ENCODE peak calls at places on chromosomes 16 and 17, in nine cellular contexts. One of them, this sample, is unnamed.

GRCh38 chr16:85393674-85394510 is 219.2 kb upstream of the GSE1 start:
- DNase-seq in testis: peak; percentile 53
- DNase-seq in GM20000: peak; percentile 91
- DNase-seq in epithelial cell of esophagus: peak; percentile 37
- DNase-seq in tibial artery: peak; percentile 78
- DNase-seq in lung: peak; percentile 64
- DNase-seq in PC-3: peak; percentile 23
- DNase-seq in cardiac muscle cell: peak; percentile 63
- DNase-seq in fibroblast of lung: peak; percentile 61
- DNase-seq in this sample: peak; percentile 86

GRCh38 chr16:67942200-67942509 is 1.8 kb downstream of the LCAT start:
- DNase-seq in testis: peak; percentile 46
- DNase-seq in GM20000: peak; percentile 78
- DNase-seq in epithelial cell of esophagus: peak; percentile 50
- DNase-seq in tibial artery: no peak
- DNase-seq in lung: no peak
- DNase-seq in PC-3: peak; percentile 27
- DNase-seq in cardiac muscle cell: peak; percentile 40
- DNase-seq in fibroblast of lung: no peak
- DNase-seq in this sample: no peak

GRCh38 chr17:49187301-49187700 is 23.1 kb downstream of the GNGT2 start:
- DNase-seq in testis: no peak
- DNase-seq in GM20000: no peak
- DNase-seq in epithelial cell of esophagus: no peak
- DNase-seq in tibial artery: no peak
- DNase-seq in lung: no peak
- DNase-seq in PC-3: no peak
- DNase-seq in cardiac muscle cell: no peak
- DNase-seq in fibroblast of lung: no peak
- DNase-seq in this sample: no peak

GRCh38 chr17:39082482-39082881 is 69.0 kb downstream of the PLXDC1 start:
- DNase-seq in testis: no peak
- DNase-seq in GM20000: no peak
- DNase-seq in epithelial cell of esophagus: no peak
- DNase-seq in tibial artery: no peak
- DNase-seq in lung: no peak
- DNase-seq in PC-3: no peak
- DNase-seq in cardiac muscle cell: peak; percentile 85
- DNase-seq in fibroblast of lung: peak; percentile 59
- DNase-seq in this sample: no peak

GRCh38 chr17:50514936-50515702 is 6.9 kb downstream of the MYCBPAP start:
- DNase-seq in testis: peak; percentile 69
- DNase-seq in GM20000: no peak
- DNase-seq in epithelial cell of esophagus: peak; percentile 38
- DNase-seq in tibial artery: no peak
- DNase-seq in lung: no peak
- DNase-seq in PC-3: no peak
- DNase-seq in cardiac muscle cell: peak; percentile 78
- DNase-seq in fibroblast of lung: no peak
- DNase-seq in this sample: peak; percentile 68

GRCh38 chr17:50805486-50805885 is 29.9 kb upstream of the WFIKKN2 start:
- DNase-seq in testis: peak; percentile 40
- DNase-seq in GM20000: no peak
- DNase-seq in epithelial cell of esophagus: no peak
- DNase-seq in tibial artery: no peak
- DNase-seq in lung: no peak
- DNase-seq in PC-3: no peak
- DNase-seq in cardiac muscle cell: no peak
- DNase-seq in fibroblast of lung: no peak
- DNase-seq in this sample: no peak

GRCh38 chr16:9035986-9036385 is 55.5 kb upstream of the HAPSTR1 start:
- DNase-seq in testis: no peak
- DNase-seq in GM20000: no peak
- DNase-seq in epithelial cell of esophagus: no peak
- DNase-seq in tibial artery: no peak
- DNase-seq in lung: no peak
- DNase-seq in PC-3: no peak
- DNase-seq in cardiac muscle cell: no peak
- DNase-seq in fibroblast of lung: no peak
- DNase-seq in this sample: no peak

GRCh38 chr17:40314557-40314953 is 5.6 kb downstream of the RARA start:
- DNase-seq in testis: no peak
- DNase-seq in GM20000: peak; percentile 5
- DNase-seq in epithelial cell of esophagus: peak; percentile 99
- DNase-seq in tibial artery: peak; percentile 97
- DNase-seq in lung: peak; percentile 94
- DNase-seq in PC-3: peak; percentile 98
- DNase-seq in cardiac muscle cell: peak; percentile 81
- DNase-seq in fibroblast of lung: peak; percentile 79
- DNase-seq in this sample: peak; percentile 37

GRCh38 chr16:69563605-69564580 is 1.9 kb upstream of the NFAT5 start:
- DNase-seq in testis: no peak
- DNase-seq in GM20000: peak; percentile 75
- DNase-seq in epithelial cell of esophagus: peak; percentile 77
- DNase-seq in tibial artery: no peak
- DNase-seq in lung: no peak
- DNase-seq in PC-3: peak; percentile 15
- DNase-seq in cardiac muscle cell: peak; percentile 16
- DNase-seq in fibroblast of lung: peak; percentile 17
- DNase-seq in this sample: no peak

GRCh38 chr17:45371414-45372324 is 54.8 kb upstream of the MAP3K14 start:
- DNase-seq in testis: peak; percentile 73
- DNase-seq in GM20000: no peak
- DNase-seq in epithelial cell of esophagus: peak; percentile 96
- DNase-seq in tibial artery: peak; percentile 88
- DNase-seq in lung: peak; percentile 84
- DNase-seq in PC-3: peak; percentile 83
- DNase-seq in cardiac muscle cell: peak; percentile 99
- DNase-seq in fibroblast of lung: peak; percentile 93
- DNase-seq in this sample: peak; percentile 72

GRCh38 chr17:28394717-28395116 is 11.3 kb downstream of the SLC46A1 start:
- DNase-seq in testis: no peak
- DNase-seq in GM20000: no peak
- DNase-seq in epithelial cell of esophagus: peak; percentile 48
- DNase-seq in tibial artery: no peak
- DNase-seq in lung: no peak
- DNase-seq in PC-3: no peak
- DNase-seq in cardiac muscle cell: peak; percentile 58
- DNase-seq in fibroblast of lung: no peak
- DNase-seq in this sample: no peak

GRCh38 chr17:52158450-52159042 is at the start of gene CA10:
- DNase-seq in testis: no peak
- DNase-seq in GM20000: peak; percentile 22
- DNase-seq in epithelial cell of esophagus: peak; percentile 18
- DNase-seq in tibial artery: no peak
- DNase-seq in lung: no peak
- DNase-seq in PC-3: no peak
- DNase-seq in cardiac muscle cell: no peak
- DNase-seq in fibroblast of lung: no peak
- DNase-seq in this sample: no peak

GRCh38 chr16:73058221-73058615 is 10.3 kb upstream of the ZFHX3 start:
- DNase-seq in testis: no peak
- DNase-seq in GM20000: peak; percentile 92
- DNase-seq in epithelial cell of esophagus: peak; percentile 57
- DNase-seq in tibial artery: no peak
- DNase-seq in lung: no peak
- DNase-seq in PC-3: no peak
- DNase-seq in cardiac muscle cell: peak; percentile 60
- DNase-seq in fibroblast of lung: no peak
- DNase-seq in this sample: peak; percentile 70

GRCh38 chr17:55402374-55402773 is 19.3 kb downstream of the MMD start:
- DNase-seq in testis: no peak
- DNase-seq in GM20000: no peak
- DNase-seq in epithelial cell of esophagus: peak; percentile 39
- DNase-seq in tibial artery: no peak
- DNase-seq in lung: no peak
- DNase-seq in PC-3: peak; percentile 88
- DNase-seq in cardiac muscle cell: peak; percentile 25
- DNase-seq in fibroblast of lung: no peak
- DNase-seq in this sample: no peak

GRCh38 chr16:14002416-14002815 is 68.7 kb upstream of the MRTFB start:
- DNase-seq in testis: no peak
- DNase-seq in GM20000: peak; percentile 7
- DNase-seq in epithelial cell of esophagus: no peak
- DNase-seq in tibial artery: no peak
- DNase-seq in lung: no peak
- DNase-seq in PC-3: no peak
- DNase-seq in cardiac muscle cell: no peak
- DNase-seq in fibroblast of lung: no peak
- DNase-seq in this sample: no peak

GRCh38 chr16:1152651-1153259 is at the start of gene CACNA1H:
- DNase-seq in testis: peak; percentile 42
- DNase-seq in GM20000: peak; percentile 78
- DNase-seq in epithelial cell of esophagus: no peak
- DNase-seq in tibial artery: no peak
- DNase-seq in lung: no peak
- DNase-seq in PC-3: no peak
- DNase-seq in cardiac muscle cell: no peak
- DNase-seq in fibroblast of lung: no peak
- DNase-seq in this sample: peak; percentile 90

GRCh38 chr16:56625140-56625942 is at the start of gene MT1E:
- DNase-seq in testis: peak; percentile 54
- DNase-seq in GM20000: no peak
- DNase-seq in epithelial cell of esophagus: peak; percentile 83
- DNase-seq in tibial artery: peak; percentile 93
- DNase-seq in lung: peak; percentile 77
- DNase-seq in PC-3: no peak
- DNase-seq in cardiac muscle cell: peak; percentile 88
- DNase-seq in fibroblast of lung: peak; percentile 85
- DNase-seq in this sample: peak; percentile 68

GRCh38 chr16:56617212-56618085 is 8.1 kb upstream of the MT1E start:
- DNase-seq in testis: peak; percentile 66
- DNase-seq in GM20000: no peak
- DNase-seq in epithelial cell of esophagus: peak; percentile 74
- DNase-seq in tibial artery: peak; percentile 94
- DNase-seq in lung: peak; percentile 81
- DNase-seq in PC-3: no peak
- DNase-seq in cardiac muscle cell: peak; percentile 82
- DNase-seq in fibroblast of lung: peak; percentile 78
- DNase-seq in this sample: peak; percentile 74

GRCh38 chr17:49887086-49887743 is 39.3 kb upstream of the TAC4 start:
- DNase-seq in testis: peak; percentile 41
- DNase-seq in GM20000: no peak
- DNase-seq in epithelial cell of esophagus: peak; percentile 92
- DNase-seq in tibial artery: no peak
- DNase-seq in lung: peak; percentile 77
- DNase-seq in PC-3: peak; percentile 98
- DNase-seq in cardiac muscle cell: peak; percentile 41
- DNase-seq in fibroblast of lung: no peak
- DNase-seq in this sample: no peak

GRCh38 chr17:78828470-78829185 is 12.0 kb downstream of the USP36 start:
- DNase-seq in testis: no peak
- DNase-seq in GM20000: no peak
- DNase-seq in epithelial cell of esophagus: peak; percentile 73
- DNase-seq in tibial artery: no peak
- DNase-seq in lung: no peak
- DNase-seq in PC-3: peak; percentile 53
- DNase-seq in cardiac muscle cell: peak; percentile 53
- DNase-seq in fibroblast of lung: peak; percentile 66
- DNase-seq in this sample: no peak
- TF ChIP-seq CTCF in testis: no peak
- TF ChIP-seq CTCF in GM20000: no peak
- TF ChIP-seq CTCF in epithelial cell of esophagus: peak; percentile 54
- TF ChIP-seq CTCF in tibial artery: no peak
- TF ChIP-seq CTCF in lung: no peak
- TF ChIP-seq CTCF in PC-3: peak; percentile 73
- TF ChIP-seq CTCF in cardiac muscle cell: peak; percentile 34
- TF ChIP-seq CTCF in fibroblast of lung: peak; percentile 41
- TF ChIP-seq CTCF in this sample: no peak

GRCh38 chr17:74780443-74781238 is 4.5 kb upstream of the NAT9 start:
- DNase-seq in testis: no peak
- DNase-seq in GM20000: peak; percentile 51
- DNase-seq in epithelial cell of esophagus: no peak
- DNase-seq in tibial artery: no peak
- DNase-seq in lung: no peak
- DNase-seq in PC-3: peak; percentile 57
- DNase-seq in cardiac muscle cell: no peak
- DNase-seq in fibroblast of lung: peak; percentile 21
- DNase-seq in this sample: no peak
- TF ChIP-seq CTCF in testis: no peak
- TF ChIP-seq CTCF in GM20000: peak; percentile 16
- TF ChIP-seq CTCF in epithelial cell of esophagus: peak; percentile 40
- TF ChIP-seq CTCF in tibial artery: no peak
- TF ChIP-seq CTCF in lung: no peak
- TF ChIP-seq CTCF in PC-3: peak; percentile 90
- TF ChIP-seq CTCF in cardiac muscle cell: peak; percentile 10
- TF ChIP-seq CTCF in fibroblast of lung: peak; percentile 4
- TF ChIP-seq CTCF in this sample: no peak

GRCh38 chr16:48862087-48862532 is 252.1 kb upstream of the N4BP1 start:
- DNase-seq in testis: no peak
- DNase-seq in GM20000: no peak
- DNase-seq in epithelial cell of esophagus: peak; percentile 67
- DNase-seq in tibial artery: no peak
- DNase-seq in lung: no peak
- DNase-seq in PC-3: peak; percentile 48
- DNase-seq in cardiac muscle cell: no peak
- DNase-seq in fibroblast of lung: peak; percentile 68
- DNase-seq in this sample: no peak
- TF ChIP-seq CTCF in testis: no peak
- TF ChIP-seq CTCF in GM20000: no peak
- TF ChIP-seq CTCF in epithelial cell of esophagus: no peak
- TF ChIP-seq CTCF in tibial artery: no peak
- TF ChIP-seq CTCF in lung: no peak
- TF ChIP-seq CTCF in PC-3: peak; percentile 51
- TF ChIP-seq CTCF in cardiac muscle cell: no peak
- TF ChIP-seq CTCF in fibroblast of lung: peak; percentile 25
- TF ChIP-seq CTCF in this sample: no peak

GRCh38 chr16:86662740-86663139 is 84.4 kb downstream of the FOXL1 start:
- DNase-seq in testis: no peak
- DNase-seq in GM20000: no peak
- DNase-seq in epithelial cell of esophagus: no peak
- DNase-seq in tibial artery: no peak
- DNase-seq in lung: no peak
- DNase-seq in PC-3: no peak
- DNase-seq in cardiac muscle cell: no peak
- DNase-seq in fibroblast of lung: no peak
- DNase-seq in this sample: no peak

GRCh38 chr16:86663691-86664517 is 85.6 kb downstream of the FOXL1 start:
- DNase-seq in testis: no peak
- DNase-seq in GM20000: no peak
- DNase-seq in epithelial cell of esophagus: peak; percentile 75
- DNase-seq in tibial artery: no peak
- DNase-seq in lung: no peak
- DNase-seq in PC-3: peak; percentile 4
- DNase-seq in cardiac muscle cell: peak; percentile 63
- DNase-seq in fibroblast of lung: peak; percentile 86
- DNase-seq in this sample: no peak

GRCh38 chr16:86665929-86666328 is 87.6 kb downstream of the FOXL1 start:
- DNase-seq in testis: no peak
- DNase-seq in GM20000: no peak
- DNase-seq in epithelial cell of esophagus: no peak
- DNase-seq in tibial artery: no peak
- DNase-seq in lung: no peak
- DNase-seq in PC-3: no peak
- DNase-seq in cardiac muscle cell: no peak
- DNase-seq in fibroblast of lung: no peak
- DNase-seq in this sample: no peak

GRCh38 chr16:86665319-86665675 is 86.9 kb downstream of the FOXL1 start:
- DNase-seq in testis: no peak
- DNase-seq in GM20000: no peak
- DNase-seq in epithelial cell of esophagus: peak; percentile 57
- DNase-seq in tibial artery: no peak
- DNase-seq in lung: no peak
- DNase-seq in PC-3: peak; percentile 76
- DNase-seq in cardiac muscle cell: peak; percentile 47
- DNase-seq in fibroblast of lung: peak; percentile 68
- DNase-seq in this sample: no peak

GRCh38 chr16:86664518-86665318 is 86.4 kb downstream of the FOXL1 start:
- DNase-seq in testis: no peak
- DNase-seq in GM20000: peak; percentile 51
- DNase-seq in epithelial cell of esophagus: peak; percentile 95
- DNase-seq in tibial artery: peak; percentile 77
- DNase-seq in lung: no peak
- DNase-seq in PC-3: peak; percentile 91
- DNase-seq in cardiac muscle cell: peak; percentile 85
- DNase-seq in fibroblast of lung: peak; percentile 96
- DNase-seq in this sample: no peak
- TF ChIP-seq CTCF in testis: no peak
- TF ChIP-seq CTCF in GM20000: no peak
- TF ChIP-seq CTCF in epithelial cell of esophagus: no peak
- TF ChIP-seq CTCF in tibial artery: no peak
- TF ChIP-seq CTCF in lung: no peak
- TF ChIP-seq CTCF in PC-3: no peak
- TF ChIP-seq CTCF in cardiac muscle cell: no peak
- TF ChIP-seq CTCF in fibroblast of lung: no peak
- TF ChIP-seq CTCF in this sample: no peak